ENCODE peak calls at places on chromosome 13, in four cellular contexts. V is uterus; E is astrocyte of the spinal cord; U is CD8-positive, alpha-beta T cell. H is an unnamed sample.

GRCh38 chr13:31913459-31913858 is 118.1 kb upstream of the FRY start:
- DNase-seq in V (no peak), E (peak; percentile 0), U (no peak), H (no peak)

GRCh38 chr13:106302011-106302410 is 233.5 kb downstream of the EFNB2 start:
- DNase-seq in V (no peak), E (no peak), U (no peak), H (no peak)

GRCh38 chr13:109744512-109745051 is 41.8 kb downstream of the IRS2 start:
- DNase-seq in V (peak; percentile 80), E (peak; percentile 75), U (no peak), H (no peak)

GRCh38 chr13:52109096-52109495 is 19.8 kb downstream of the NEK5 start:
- DNase-seq in V (no peak), E (no peak), U (no peak), H (no peak)

GRCh38 chr13:30526612-30527217 is 61.0 kb upstream of the HMGB1 start:
- DNase-seq in V (peak; percentile 33), E (peak; percentile 0), U (no peak), H (no peak)

GRCh38 chr13:101523732-101524131 is 71.3 kb downstream of the ITGBL1 start:
- DNase-seq in V (no peak), E (peak; percentile 78), U (no peak), H (no peak)

GRCh38 chr13:77595166-77595810 is 59.8 kb downstream of the SCEL start:
- DNase-seq in V (no peak), E (no peak), U (no peak), H (no peak)

GRCh38 chr13:27924529-27925141 is 4.8 kb downstream of the PDX1 start:
- DNase-seq in V (no peak), E (no peak), U (no peak), H (peak; percentile 30)

GRCh38 chr13:23672616-23673015 is 102.4 kb downstream of the TNFRSF19 start:
- DNase-seq in V (no peak), E (peak; percentile 51), U (no peak), H (no peak)

GRCh38 chr13:19646062-19646461 is 12.6 kb downstream of the MPHOSPH8 start:
- DNase-seq in V (no peak), E (no peak), U (no peak), H (no peak)

GRCh38 chr13:50915562-50915961 is 6.0 kb downstream of the RNASEH2B start:
- DNase-seq in V (no peak), E (no peak), U (no peak), H (no peak)

GRCh38 chr13:101552797-101553196 is 100.3 kb downstream of the ITGBL1 start:
- DNase-seq in V (no peak), E (peak; percentile 60), U (no peak), H (no peak)

GRCh38 chr13:112078879-112079526 is 12.1 kb downstream of the SOX1 start:
- DNase-seq in V (no peak), E (no peak), U (no peak), H (no peak)

GRCh38 chr13:32330438-32330837 is 15.1 kb downstream of the BRCA2 start:
- DNase-seq in V (no peak), E (no peak), U (no peak), H (no peak)

GRCh38 chr13:43195551-43195950 is 172.2 kb downstream of the DNAJC15 start:
- DNase-seq in V (no peak), E (no peak), U (no peak), H (peak; percentile 15)
- TF ChIP-seq CTCF in V (no peak), E (peak; percentile 16), U (no peak), H (no peak)

GRCh38 chr13:34507630-34508029 is 434.4 kb upstream of the NBEA start:
- DNase-seq in V (no peak), E (no peak), U (no peak), H (no peak)

GRCh38 chr13:34512811-34513210 is 429.3 kb upstream of the NBEA start:
- DNase-seq in V (no peak), E (no peak), U (no peak), H (no peak)

GRCh38 chr13:34515201-34515600 is 426.9 kb upstream of the NBEA start:
- DNase-seq in V (no peak), E (no peak), U (no peak), H (no peak)

GRCh38 chr13:34513526-34513925 is 428.5 kb upstream of the NBEA start:
- DNase-seq in V (no peak), E (no peak), U (no peak), H (no peak)
- TF ChIP-seq CTCF in V (no peak), E (no peak), U (no peak), H (no peak)

GRCh38 chr13:61770697-61771096 is 355.0 kb upstream of the PCDH20 start:
- DNase-seq in V (no peak), E (no peak), U (no peak), H (no peak)

GRCh38 chr13:61778531-61778930 is 362.9 kb upstream of the PCDH20 start:
- DNase-seq in V (no peak), E (no peak), U (no peak), H (no peak)

GRCh38 chr13:61777902-61778301 is 362.3 kb upstream of the PCDH20 start:
- DNase-seq in V (no peak), E (peak; percentile 24), U (no peak), H (no peak)

GRCh38 chr13:61777281-61777680 is 361.6 kb upstream of the PCDH20 start:
- DNase-seq in V (no peak), E (peak; percentile 29), U (no peak), H (no peak)

DNA sequence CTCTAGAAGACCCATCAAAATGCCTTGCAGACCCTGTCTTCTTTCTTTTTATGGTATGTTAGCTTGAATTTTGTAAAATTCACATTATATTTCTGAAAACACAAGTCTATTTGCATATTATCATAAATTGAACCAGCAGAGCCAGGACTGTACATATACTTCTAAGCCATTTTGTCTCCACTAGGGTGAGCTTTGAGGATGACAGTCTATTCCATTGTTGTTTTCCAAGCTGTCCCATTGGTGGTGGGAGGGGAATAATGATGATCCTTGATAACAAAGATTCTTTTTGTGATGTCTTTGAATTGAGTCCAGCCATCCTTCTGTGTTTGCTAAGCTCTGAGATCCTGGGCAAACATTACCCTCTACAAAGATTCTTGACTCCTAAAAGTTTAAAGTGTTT is 359.3 kb upstream of the PCDH20 start:
- DNase-seq in V (no peak), E (no peak), U (no peak), H (no peak)
- TF ChIP-seq CTCF in V (no peak), E (no peak), U (no peak), H (no peak)

DNA sequence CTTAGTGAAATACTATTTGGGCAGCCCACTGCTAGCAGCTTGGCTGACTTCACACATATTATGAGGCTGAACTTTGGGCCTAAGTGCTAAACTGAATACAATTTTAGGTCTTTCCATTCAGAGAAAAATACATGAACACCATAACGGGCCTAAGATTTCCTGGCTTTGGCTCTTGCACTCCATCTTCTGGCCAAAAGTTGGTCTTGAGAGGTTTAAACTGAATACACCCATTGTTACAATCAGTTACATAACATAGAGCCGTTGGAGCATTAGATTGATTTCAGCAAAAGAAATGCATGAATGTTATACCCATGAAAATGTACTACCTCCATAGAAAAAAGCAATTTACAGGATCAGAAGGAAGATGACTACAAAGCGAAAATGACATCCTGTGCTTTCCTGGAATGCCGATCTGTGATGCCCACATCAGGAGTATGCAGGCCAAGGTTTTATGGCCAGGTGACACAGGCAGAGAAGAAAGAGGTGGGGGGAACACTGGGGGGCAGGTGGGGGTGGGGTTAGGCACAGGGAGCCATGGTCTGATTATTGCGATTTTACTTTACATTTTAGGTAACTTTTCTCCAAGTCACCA is 11.1 kb upstream of the SHISA2 start:
- DNase-seq in V (no peak), E (peak; percentile 75), U (peak; percentile 54), H (peak; percentile 38)
- TF ChIP-seq CTCF in V (peak; percentile 28), E (peak; percentile 80), U (peak; percentile 68), H (no peak)

GRCh38 chr13:60328073-60328472 is 68.9 kb upstream of the TDRD3 start:
- DNase-seq in V (no peak), E (no peak), U (no peak), H (peak; percentile 26)

GRCh38 chr13:60331249-60332012 is 65.6 kb upstream of the TDRD3 start:
- DNase-seq in V (no peak), E (no peak), U (no peak), H (no peak)

GRCh38 chr13:60329221-60329983 is 67.6 kb upstream of the TDRD3 start:
- DNase-seq in V (no peak), E (peak; percentile 19), U (no peak), H (peak; percentile 48)

GRCh38 chr13:60327551-60327950 is 69.5 kb upstream of the TDRD3 start:
- DNase-seq in V (no peak), E (no peak), U (no peak), H (no peak)

GRCh38 chr13:60326273-60326672 is 70.7 kb upstream of the TDRD3 start:
- DNase-seq in V (no peak), E (no peak), U (no peak), H (no peak)
- TF ChIP-seq CTCF in V (no peak), E (no peak), U (no peak), H (no peak)

DNA sequence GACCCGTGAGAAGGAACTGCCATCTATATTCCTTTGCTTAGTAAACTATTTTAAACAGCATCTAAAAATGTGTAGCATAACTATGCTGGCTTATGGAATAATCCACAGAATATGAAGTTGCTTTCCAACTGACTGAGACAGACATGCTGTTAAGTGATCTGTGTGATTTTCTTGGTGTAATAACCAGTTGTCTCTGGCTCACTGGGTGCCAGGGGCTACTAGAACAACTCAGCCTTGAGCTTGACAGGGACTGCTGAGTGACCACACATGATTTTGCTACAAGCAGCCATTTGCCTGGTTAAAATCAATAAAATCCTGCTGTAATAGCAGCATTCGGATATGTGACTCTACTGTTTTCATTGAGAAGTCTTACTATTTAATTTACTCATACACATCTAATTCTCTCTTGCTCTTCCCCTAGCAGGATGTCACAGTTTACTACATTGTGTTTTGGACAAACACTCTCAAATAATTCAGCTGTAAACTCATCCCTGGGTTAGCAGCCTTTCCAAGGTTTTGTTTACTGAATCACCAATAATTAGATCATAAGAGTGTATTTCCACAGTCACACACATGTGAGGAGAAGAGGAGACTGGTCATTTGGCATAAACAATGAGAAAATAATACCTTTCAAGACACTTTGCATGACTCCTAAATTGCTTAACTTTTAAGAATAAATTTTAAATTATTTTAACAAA is 426.2 kb downstream of the PCDH9 start:
- DNase-seq in V (no peak), E (no peak), U (no peak), H (no peak)
- TF ChIP-seq CTCF in V (no peak), E (no peak), U (no peak), H (no peak)

DNA sequence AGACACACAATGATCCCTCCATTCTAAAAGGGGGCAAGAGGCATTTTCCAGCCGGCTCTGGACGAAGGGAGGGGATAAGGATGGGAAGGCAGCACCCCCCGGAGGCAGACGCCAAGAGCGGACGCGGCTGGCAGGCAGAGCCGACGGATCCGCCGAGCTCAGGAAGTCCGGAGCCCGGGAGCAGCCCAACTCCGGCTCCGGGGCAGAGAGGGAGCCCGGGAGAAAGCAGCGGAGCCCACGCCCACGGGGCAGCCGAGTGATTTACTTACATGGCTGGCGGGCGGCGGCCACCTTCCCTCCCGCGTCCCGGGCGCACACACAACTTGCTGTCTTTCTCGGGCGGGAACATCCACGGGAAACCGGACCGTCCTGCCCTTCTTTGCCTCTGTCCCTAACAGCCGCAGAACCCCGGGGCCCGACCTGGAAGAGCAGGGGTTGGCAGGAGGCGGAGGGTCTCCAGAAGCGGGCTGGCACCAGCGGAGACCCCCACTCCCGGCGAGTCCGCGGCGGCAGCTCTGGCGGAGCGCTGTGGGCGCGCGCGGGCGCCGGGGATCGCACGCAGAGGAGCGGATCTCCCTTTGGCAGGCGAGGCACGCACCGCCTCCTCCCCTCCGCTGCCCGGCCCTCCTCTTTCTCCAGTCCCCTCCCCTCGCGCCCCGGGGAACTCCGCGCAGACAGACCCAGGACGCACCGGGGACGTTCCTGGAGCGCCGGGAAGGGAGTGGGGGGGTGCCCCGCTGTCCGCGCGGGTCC is at the start of gene LHFPL6:
- DNase-seq in V (peak; percentile 84), E (peak; percentile 83), U (no peak), H (peak; percentile 88)
- TF ChIP-seq CTCF in V (peak; percentile 33), E (peak; percentile 62), U (no peak), H (peak; percentile 23)

GRCh38 chr13:54185785-54186184 is 1157.2 kb downstream of the OLFM4 start:
- DNase-seq in V (no peak), E (no peak), U (no peak), H (no peak)
- TF ChIP-seq CTCF in V (no peak), E (no peak), U (no peak), H (no peak)

H was measured in GM13976.